ENCODE peak calls at places on chromosomes 7 and 10, in four cellular contexts. Y is GM12878, R is HL-60, Q is K562. I is an unnamed sample.

GRCh38 chr7:50618281-50618680 is 53.1 kb upstream of the DDC start:
- DNase-seq in Q (no peak), Y (no peak), R (no peak), I (no peak)

GRCh38 chr7:1290262-1291039 is 57.8 kb downstream of the UNCX start:
- DNase-seq in R (no peak), Y (no peak), Q (no peak), I (no peak)

GRCh38 chr10:70409772-70410171 is 5.8 kb downstream of the EIF4EBP2 start:
- DNase-seq in R (no peak), Q (no peak), Y (no peak), I (no peak)

GRCh38 chr10:1662361-1663025 is 74.8 kb downstream of the ADARB2 start:
- DNase-seq in Q (no peak), Y (no peak), R (no peak), I (peak)

GRCh38 chr7:867001-867405 is 9.4 kb upstream of the GET4 start:
- DNase-seq in R (no peak), Y (no peak), Q (no peak), I (no peak)

GRCh38 chr7:102201576-102201975 is 85.1 kb upstream of the SH2B2 start:
- DNase-seq in Y (no peak), Q (no peak), R (no peak), I (no peak)

GRCh38 chr7:69429817-69430501 is 168.3 kb upstream of the AUTS2 start:
- DNase-seq in R (no peak), Y (no peak), Q (no peak), I (no peak)

GRCh38 chr7:134317434-134317833 is 704 bp upstream of the SLC35B4 start:
- DNase-seq in Q (no peak), Y (no peak), R (no peak), I (no peak)

GRCh38 chr7:149813254-149814035 is 24.7 kb upstream of the ZNF862 start:
- DNase-seq in Q (peak), Y (no peak), R (no peak), I (no peak)

GRCh38 chr7:115229401-115230083 is 307.6 kb downstream of the MDFIC start:
- DNase-seq in R (no peak), Q (no peak), Y (no peak), I (no peak)

GRCh38 chr10:42867571-42867970 is 85.0 kb downstream of the BMS1 start:
- DNase-seq in R (no peak), Y (no peak), Q (no peak), I (no peak)

GRCh38 chr10:56142092-56142728 is 218.8 kb downstream of the ZWINT start:
- DNase-seq in Q (no peak), R (no peak), Y (peak), I (no peak)

GRCh38 chr7:121561717-121562116 is 165.6 kb upstream of the FAM3C start:
- DNase-seq in Y (no peak), Q (peak), R (no peak), I (no peak)

DNA sequence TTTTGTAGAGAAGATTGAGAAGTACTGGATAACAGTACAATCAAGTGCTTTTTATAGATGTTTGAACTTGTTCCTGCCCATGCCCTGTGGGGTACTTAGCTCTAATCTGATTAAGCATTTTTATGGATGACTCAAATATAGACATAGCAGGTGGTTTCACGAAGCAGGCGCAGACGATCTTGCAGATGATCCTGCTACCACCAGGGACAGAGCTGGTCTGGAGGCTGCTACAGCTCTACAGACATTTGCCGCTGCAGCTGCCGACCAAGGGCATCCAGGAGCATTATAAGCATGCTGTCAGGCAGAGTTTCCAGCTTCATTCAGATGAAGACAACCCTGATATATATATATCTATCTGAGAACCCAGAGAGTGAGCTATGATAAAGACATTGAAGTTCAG is 650.4 kb downstream of the NXPH1 start:
- DNase-seq in Y (no peak), Q (no peak), R (no peak), I (no peak)
- TF ChIP-seq SPI1 in Y (no peak), Q (no peak), R (no peak), I (no peak)

GRCh38 chr10:128879030-128879429 is 588.0 kb upstream of the MGMT start:
- DNase-seq in R (no peak), Q (no peak), Y (no peak), I (no peak)

GRCh38 chr10:128883126-128884060 is 583.6 kb upstream of the MGMT start:
- DNase-seq in R (no peak), Y (no peak), Q (no peak), I (no peak)

GRCh38 chr10:128879441-128880175 is 587.4 kb upstream of the MGMT start:
- DNase-seq in Y (no peak), Q (no peak), R (no peak), I (no peak)

GRCh38 chr10:128880221-128880620 is 586.8 kb upstream of the MGMT start:
- DNase-seq in Q (no peak), Y (no peak), R (no peak), I (no peak)

GRCh38 chr10:128881086-128881485 is 586.0 kb upstream of the MGMT start:
- DNase-seq in R (no peak), Q (no peak), Y (no peak), I (no peak)
- TF ChIP-seq SPI1 in R (no peak), Q (no peak), Y (no peak), I (no peak)

GRCh38 chr10:72074413-72075183 is 13.8 kb downstream of the SPOCK2 start:
- DNase-seq in Y (no peak), Q (no peak), R (no peak), I (no peak)

GRCh38 chr10:72076756-72077155 is 11.6 kb downstream of the SPOCK2 start:
- DNase-seq in Q (no peak), R (no peak), Y (no peak), I (no peak)

GRCh38 chr10:72075184-72076115 is 12.9 kb downstream of the SPOCK2 start:
- DNase-seq in R (no peak), Q (no peak), Y (no peak), I (no peak)

GRCh38 chr10:72079356-72079755 is 9.0 kb downstream of the SPOCK2 start:
- DNase-seq in Q (no peak), Y (no peak), R (no peak), I (no peak)

GRCh38 chr10:72077275-72077990 is 10.9 kb downstream of the SPOCK2 start:
- DNase-seq in Y (no peak), Q (no peak), R (no peak), I (no peak)
- TF ChIP-seq SPI1 in Y (no peak), Q (no peak), R (no peak), I (no peak)

GRCh38 chr10:132551093-132551807 is 13.7 kb downstream of the INPP5A start:
- DNase-seq in Q (no peak), Y (no peak), R (peak), I (peak)
- TF ChIP-seq SPI1 in Q (no peak), Y (no peak), R (peak), I (no peak)

DNA sequence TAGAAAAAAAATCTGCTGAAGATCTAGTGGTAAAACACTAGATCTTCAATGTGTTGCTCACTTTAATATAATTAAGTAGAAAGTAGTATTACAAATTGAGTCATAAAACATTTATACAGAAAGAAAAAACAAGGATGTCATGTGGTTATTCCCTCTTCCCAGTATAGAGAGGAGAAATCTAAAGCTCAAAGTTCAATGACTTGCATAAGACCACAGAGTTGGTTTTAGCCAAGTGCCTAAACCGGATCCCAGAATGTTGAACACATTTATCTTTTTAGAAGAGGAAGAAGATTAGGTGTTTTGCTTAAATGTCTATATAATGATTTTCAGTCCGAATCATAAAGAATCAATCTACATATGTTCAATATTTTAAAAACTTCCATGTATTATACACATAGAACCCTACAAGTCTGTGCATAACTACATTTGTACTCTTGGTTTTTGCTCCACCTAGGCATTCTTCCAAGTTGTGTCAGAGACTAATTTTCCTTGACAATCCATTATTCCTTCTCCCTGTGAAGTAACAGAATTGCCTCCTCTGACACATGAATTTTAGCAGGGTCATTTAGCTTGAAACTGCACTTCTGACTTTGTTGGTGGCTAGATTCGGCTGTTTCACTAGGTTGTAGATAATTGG is 389.2 kb downstream of the MAGI2 start:
- DNase-seq in R (no peak), Y (no peak), Q (no peak), I (no peak)
- TF ChIP-seq SPI1 in R (no peak), Y (no peak), Q (no peak), I (no peak)

DNA sequence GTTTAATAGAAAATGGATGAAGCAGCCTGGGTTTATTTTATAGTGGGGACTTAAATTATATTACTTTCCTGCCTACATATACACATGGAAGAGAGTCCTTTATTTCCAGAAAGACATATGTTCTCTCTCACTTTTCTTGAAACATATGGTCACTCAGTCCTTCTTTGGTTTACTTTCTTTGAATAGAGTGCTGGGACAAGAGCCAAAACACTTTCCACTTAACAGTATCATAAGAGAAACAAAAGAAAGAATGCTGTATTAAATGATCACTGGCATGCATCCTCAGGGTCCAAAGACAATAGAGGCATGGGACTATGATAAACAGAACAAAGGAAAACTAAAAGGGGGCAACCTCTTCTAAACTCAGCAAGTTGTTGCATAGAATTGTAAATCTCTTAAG is 687.4 kb downstream of the SORCS3 start:
- DNase-seq in R (no peak), Y (no peak), Q (no peak), I (no peak)
- TF ChIP-seq SPI1 in R (no peak), Y (no peak), Q (no peak), I (no peak)

GRCh38 chr7:83695126-83695960 is 46.4 kb upstream of the SEMA3E start:
- DNase-seq in R (no peak), Q (no peak), Y (no peak), I (no peak)
- TF ChIP-seq SPI1 in R (no peak), Q (no peak), Y (no peak), I (no peak)

GRCh38 chr10:3835770-3836169 is 50.8 kb upstream of the KLF6 start:
- DNase-seq in Y (no peak), Q (peak), R (peak), I (no peak)

GRCh38 chr10:3830946-3831345 is 45.9 kb upstream of the KLF6 start:
- DNase-seq in Q (no peak), Y (no peak), R (no peak), I (no peak)

GRCh38 chr10:3829193-3830050 is 44.4 kb upstream of the KLF6 start:
- DNase-seq in Y (no peak), R (no peak), Q (no peak), I (no peak)

GRCh38 chr10:3834410-3834809 is 49.4 kb upstream of the KLF6 start:
- DNase-seq in Q (no peak), Y (no peak), R (no peak), I (no peak)

GRCh38 chr10:3832022-3832786 is 47.2 kb upstream of the KLF6 start:
- DNase-seq in Q (no peak), Y (no peak), R (no peak), I (no peak)
- TF ChIP-seq SPI1 in Q (no peak), Y (no peak), R (no peak), I (no peak)

DNA sequence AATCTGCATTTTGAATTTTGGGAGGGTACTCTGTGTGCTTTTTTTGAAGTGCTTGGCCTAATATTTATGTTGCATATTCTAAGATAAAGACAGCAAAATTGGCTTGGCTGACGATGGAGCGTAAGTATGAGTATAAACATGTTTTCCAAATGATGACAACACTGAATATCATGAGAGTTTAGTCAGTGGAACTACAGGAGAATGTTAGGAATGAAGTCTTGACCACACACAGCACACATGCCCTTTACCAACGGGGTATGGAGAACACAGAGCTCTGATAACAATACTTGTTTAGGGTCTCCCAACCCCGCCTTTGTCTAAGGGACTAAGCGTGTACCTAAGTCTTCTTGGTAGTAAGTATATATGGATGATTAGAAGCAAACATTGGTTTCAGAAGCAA is 253.9 kb upstream of the FZD8 start:
- DNase-seq in R (no peak), Y (no peak), Q (no peak), I (no peak)
- TF ChIP-seq SPI1 in R (no peak), Y (no peak), Q (no peak), I (no peak)